ENCODE peak calls at places on chromosome 19, in four cellular contexts. H, O, R and K are unnamed samples.

GRCh38 chr19:8233370-8233769 is 24.2 kb downstream of the CERS4 start:
- DNase-seq in H (no peak), R (no peak), O (no peak), K (no peak)

GRCh38 chr19:9793051-9793591 is 24.6 kb upstream of the ZNF846 start:
- DNase-seq in H (peak), O (no peak), R (no peak), K (no peak)

GRCh38 chr19:30253581-30253996 is 118.6 kb upstream of the ZNF536 start:
- DNase-seq in O (no peak), H (no peak), R (no peak), K (peak)

GRCh38 chr19:10736189-10736588 is 18.3 kb downstream of the DNM2 start:
- DNase-seq in O (no peak), H (no peak), R (no peak), K (no peak)

GRCh38 chr19:31127132-31127967 is 221.9 kb downstream of the TSHZ3 start:
- DNase-seq in R (no peak), O (no peak), H (peak), K (no peak)

GRCh38 chr19:6464070-6464873 is at the start of gene CRB3:
- DNase-seq in R (peak), H (peak), O (peak), K (no peak)

GRCh38 chr19:16371540-16371986 is 46.9 kb downstream of the KLF2 start:
- DNase-seq in R (no peak), H (peak), O (no peak), K (no peak)

GRCh38 chr19:11373166-11373884 is 1.1 kb upstream of the SWSAP1 start:
- DNase-seq in O (peak), R (peak), H (no peak), K (peak)

GRCh38 chr19:53388168-53388567 is 6.8 kb upstream of the ZNF765 start:
- DNase-seq in O (no peak), H (no peak), R (no peak), K (no peak)

GRCh38 chr19:21568816-21569496 is 63.6 kb downstream of the ZNF429 start:
- DNase-seq in O (peak), H (peak), R (no peak), K (no peak)

GRCh38 chr19:17555929-17556813 is 722 bp downstream of the COLGALT1 start:
- DNase-seq in H (peak), R (peak), O (no peak), K (peak)

GRCh38 chr19:33390120-33390907 is 16.8 kb downstream of the CEBPG start:
- DNase-seq in H (peak), R (no peak), O (peak), K (peak)

GRCh38 chr19:4362038-4362828 is 18.9 kb downstream of the MPND start:
- DNase-seq in O (no peak), H (no peak), R (no peak), K (no peak)

GRCh38 chr19:16942583-16942982 is 53.8 kb downstream of the F2RL3 start:
- DNase-seq in H (no peak), O (no peak), R (no peak), K (no peak)

GRCh38 chr19:41364546-41365391 is 820 bp upstream of the B9D2 start:
- DNase-seq in O (no peak), H (no peak), R (no peak), K (peak)

GRCh38 chr19:34974631-34975030 is 10.6 kb upstream of the ZNF792 start:
- DNase-seq in O (no peak), H (no peak), R (no peak), K (no peak)

GRCh38 chr19:6481541-6482342 is at the start of gene DENND1C:
- DNase-seq in R (peak), H (no peak), O (no peak), K (peak)

GRCh38 chr19:4567584-4568071 is 8.1 kb upstream of the SEMA6B start:
- DNase-seq in O (no peak), H (peak), R (peak), K (peak)

GRCh38 chr19:41401483-41401882 is 3.9 kb downstream of the BCKDHA start:
- DNase-seq in O (no peak), H (no peak), R (no peak), K (no peak)

GRCh38 chr19:47475460-47475859 is 3.8 kb upstream of the SLC8A2 start:
- DNase-seq in R (no peak), O (no peak), H (no peak), K (no peak)

GRCh38 chr19:4229179-4229931 is at the start of gene EBI3:
- DNase-seq in O (no peak), H (no peak), R (no peak), K (no peak)

GRCh38 chr19:1445932-1446712 is 3.8 kb upstream of the APC2 start:
- DNase-seq in R (peak), H (no peak), O (peak), K (peak)

GRCh38 chr19:34310494-34310981 is 54.5 kb upstream of the GPI start:
- DNase-seq in H (peak), O (no peak), R (no peak), K (no peak)

GRCh38 chr19:8213827-8214672 is 4.9 kb downstream of the CERS4 start:
- DNase-seq in O (no peak), R (no peak), H (no peak), K (no peak)

GRCh38 chr19:31257025-31257424 is 92.2 kb downstream of the TSHZ3 start:
- DNase-seq in H (no peak), R (no peak), O (no peak), K (no peak)

GRCh38 chr19:30648321-30648720 is 276.1 kb downstream of the ZNF536 start:
- DNase-seq in R (no peak), H (no peak), O (no peak), K (peak)

GRCh38 chr19:40512473-40513344 is 45.9 kb downstream of the SPTBN4 start:
- DNase-seq in H (no peak), O (peak), R (peak), K (peak)

GRCh38 chr19:16473875-16474397 is 2.2 kb upstream of the EPS15L1 start:
- DNase-seq in H (no peak), O (no peak), R (no peak), K (no peak)

GRCh38 chr19:15280915-15281683 is 48.9 kb upstream of the EPHX3 start:
- DNase-seq in O (peak), H (peak), R (no peak), K (peak)

GRCh38 chr19:788821-789472 is 8.3 kb upstream of the PTBP1 start:
- DNase-seq in R (no peak), H (no peak), O (no peak), K (peak)

GRCh38 chr19:39546599-39546998 is 6.6 kb upstream of the EID2 start:
- DNase-seq in O (no peak), H (no peak), R (no peak), K (no peak)

GRCh38 chr19:5719274-5719960 is 529 bp downstream of the LONP1 start:
- DNase-seq in R (no peak), H (no peak), O (no peak), K (no peak)

GRCh38 chr19:46766569-46767317 is 20.5 kb upstream of the STRN4 start:
- DNase-seq in R (peak), O (no peak), H (peak), K (peak)

GRCh38 chr19:13849277-13849676 is 27.7 kb upstream of the NANOS3 start:
- DNase-seq in H (peak), O (no peak), R (no peak), K (no peak)

GRCh38 chr19:5880604-5881078 is 10.3 kb upstream of the FUT5 start:
- DNase-seq in O (no peak), R (peak), H (peak), K (no peak)